ENCODE peak calls at places on chromosomes 7 and 10, in five cellular contexts. O is breast epithelium, Y is heart right ventricle, H is IMR-90, J is astrocyte. W is an unnamed sample.

GRCh38 chr10:98415710-98416077 is 712 bp upstream of the PYROXD2 start:
- DNase-seq in O (no peak), Y (peak), H (no peak), J (no peak), W (no peak)

GRCh38 chr10:17354781-17355180 is 99.6 kb downstream of the ST8SIA6 start:
- DNase-seq in O (no peak), Y (no peak), H (no peak), J (peak), W (no peak)

GRCh38 chr10:28570598-28570997 is 37.7 kb downstream of the WAC start:
- DNase-seq in O (no peak), Y (no peak), H (no peak), J (no peak), W (no peak)

GRCh38 chr10:110608087-110608486 is 36.0 kb upstream of the RBM20 start:
- DNase-seq in O (no peak), Y (no peak), H (no peak), J (no peak), W (no peak)

GRCh38 chr10:113476191-113476590 is 76.7 kb upstream of the HABP2 start:
- DNase-seq in O (no peak), Y (no peak), H (no peak), J (no peak), W (no peak)

GRCh38 chr7:150451833-150452431 is 1.5 kb downstream of the GIMAP8 start:
- DNase-seq in O (no peak), Y (peak), H (no peak), J (no peak), W (no peak)

GRCh38 chr10:108685863-108686531 is 1237.3 kb downstream of the XPNPEP1 start:
- DNase-seq in O (no peak), Y (no peak), H (no peak), J (no peak), W (no peak)

GRCh38 chr7:91632948-91633519 is 247.5 kb downstream of the MTERF1 start:
- DNase-seq in O (no peak), Y (no peak), H (no peak), J (no peak), W (no peak)

GRCh38 chr7:17408245-17408903 is 109.9 kb downstream of the AHR start:
- DNase-seq in O (no peak), Y (peak), H (peak), J (peak), W (no peak)

GRCh38 chr10:131825150-131825907 is 75.5 kb upstream of the PPP2R2D start:
- DNase-seq in O (peak), Y (no peak), H (no peak), J (no peak), W (no peak)

GRCh38 chr7:19920705-19921104 is 147.3 kb upstream of the TMEM196 start:
- DNase-seq in O (no peak), Y (no peak), H (no peak), J (no peak), W (no peak)

GRCh38 chr7:80622531-80622930 is 15.9 kb upstream of the CD36 start:
- DNase-seq in O (no peak), Y (no peak), H (peak), J (peak), W (no peak)

GRCh38 chr7:37758467-37758866 is 74.9 kb downstream of the GPR141 start:
- DNase-seq in O (no peak), Y (no peak), H (no peak), J (no peak), W (no peak)

GRCh38 chr10:105181616-105182015 is 540.5 kb downstream of the SORCS3 start:
- DNase-seq in O (no peak), Y (no peak), H (no peak), J (no peak), W (no peak)

GRCh38 chr7:137957887-137958286 is 44.0 kb downstream of the CREB3L2 start:
- DNase-seq in O (no peak), Y (peak), H (no peak), J (no peak), W (no peak)

GRCh38 chr10:71075759-71076472 is 136.5 kb upstream of the UNC5B start:
- DNase-seq in O (peak), Y (peak), H (no peak), J (no peak), W (peak)

GRCh38 chr10:33732176-33733025 is 397.9 kb upstream of the NRP1 start:
- DNase-seq in O (no peak), Y (no peak), H (peak), J (no peak), W (no peak)

GRCh38 chr10:79378383-79378646 is 31.0 kb downstream of the PPIF start:
- DNase-seq in O (no peak), Y (no peak), H (no peak), J (no peak), W (no peak)

GRCh38 chr7:137242616-137243015 is 100.9 kb downstream of the PTN start:
- DNase-seq in O (no peak), Y (no peak), H (no peak), J (no peak), W (no peak)

GRCh38 chr10:124082555-124082954 is 10.8 kb downstream of the CHST15 start:
- DNase-seq in O (no peak), Y (no peak), H (no peak), J (no peak), W (no peak)

GRCh38 chr7:102178410-102178809 is 108.3 kb upstream of the SH2B2 start:
- DNase-seq in O (no peak), Y (no peak), H (no peak), J (no peak), W (no peak)

DNA sequence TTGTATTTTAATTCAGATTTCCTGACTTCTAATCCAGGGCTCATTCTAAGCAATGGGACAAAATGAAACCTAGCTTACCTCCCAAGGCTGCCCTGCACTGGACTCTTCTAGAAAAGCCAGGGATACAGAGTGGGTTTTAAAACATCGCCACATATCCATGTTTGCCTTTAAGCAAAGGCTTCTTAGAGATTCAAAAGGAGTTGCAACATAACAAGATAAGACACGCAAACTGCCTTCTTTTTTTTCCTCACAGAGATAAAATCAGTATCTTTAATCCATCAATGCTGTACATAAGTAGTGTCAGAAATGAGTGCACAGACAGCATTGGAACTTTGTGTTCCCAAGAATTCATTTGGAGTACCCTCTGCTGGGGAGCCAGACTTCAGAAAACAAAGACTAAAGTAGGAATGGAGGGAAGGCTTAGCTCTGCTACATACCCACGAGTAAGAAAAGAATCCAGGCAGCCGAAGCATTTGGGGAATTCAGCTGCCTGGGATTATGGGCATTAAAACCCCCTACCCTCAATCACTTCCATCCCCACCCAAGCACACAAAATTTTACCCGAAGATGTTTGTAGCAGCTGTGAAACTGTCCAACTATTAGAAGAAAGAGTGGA is 427.8 kb downstream of the ARL4A start:
- DNase-seq in O (no peak), Y (no peak), H (peak), J (peak), W (no peak)
- TF ChIP-seq CTCF in O (no peak), Y (no peak), H (peak), J (no peak), W (no peak)

GRCh38 chr10:63986536-63986935 is 465.3 kb downstream of the REEP3 start:
- DNase-seq in O (no peak), Y (no peak), H (no peak), J (no peak), W (no peak)

DNA sequence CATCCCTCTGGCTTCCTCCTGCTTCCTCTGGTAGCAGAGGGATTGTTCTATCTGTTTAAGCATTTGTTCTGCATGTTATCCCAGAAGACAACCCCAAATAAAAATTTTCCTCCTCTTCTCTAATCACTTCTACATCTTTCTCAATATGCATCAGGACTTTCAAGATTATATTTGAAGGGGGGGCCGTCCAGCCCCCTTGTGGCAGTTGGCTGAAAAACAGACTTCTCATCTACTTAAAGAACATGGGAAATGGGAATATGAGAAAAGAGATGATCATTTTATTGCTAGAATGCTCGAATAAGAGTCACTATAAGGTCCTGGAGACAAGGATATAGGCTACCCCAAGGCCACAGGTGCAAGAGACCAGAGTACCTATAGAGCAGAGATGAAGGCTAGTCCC is 466.0 kb downstream of the REEP3 start:
- DNase-seq in O (no peak), Y (no peak), H (no peak), J (no peak), W (no peak)
- TF ChIP-seq CTCF in O (no peak), Y (no peak), H (no peak), J (no peak), W (no peak)

GRCh38 chr7:44920119-44920518 is 34.8 kb upstream of the PURB start:
- DNase-seq in O (no peak), Y (no peak), H (no peak), J (no peak), W (no peak)

GRCh38 chr7:44918029-44918428 is 32.7 kb upstream of the PURB start:
- DNase-seq in O (no peak), Y (no peak), H (no peak), J (no peak), W (no peak)

GRCh38 chr7:44921607-44922350 is 36.4 kb upstream of the PURB start:
- DNase-seq in O (peak), Y (peak), H (peak), J (peak), W (peak)

GRCh38 chr7:44917465-44917864 is 32.1 kb upstream of the PURB start:
- DNase-seq in O (no peak), Y (no peak), H (no peak), J (no peak), W (no peak)

GRCh38 chr7:44922351-44922694 is 37.0 kb upstream of the PURB start:
- DNase-seq in O (no peak), Y (no peak), H (no peak), J (no peak), W (no peak)
- TF ChIP-seq CTCF in O (no peak), Y (peak), H (no peak), J (no peak), W (no peak)

GRCh38 chr10:1130995-1131790 is 75.0 kb downstream of the WDR37 start:
- DNase-seq in O (no peak), Y (no peak), H (no peak), J (no peak), W (no peak)
- TF ChIP-seq CTCF in O (no peak), Y (no peak), H (no peak), J (no peak), W (no peak)

DNA sequence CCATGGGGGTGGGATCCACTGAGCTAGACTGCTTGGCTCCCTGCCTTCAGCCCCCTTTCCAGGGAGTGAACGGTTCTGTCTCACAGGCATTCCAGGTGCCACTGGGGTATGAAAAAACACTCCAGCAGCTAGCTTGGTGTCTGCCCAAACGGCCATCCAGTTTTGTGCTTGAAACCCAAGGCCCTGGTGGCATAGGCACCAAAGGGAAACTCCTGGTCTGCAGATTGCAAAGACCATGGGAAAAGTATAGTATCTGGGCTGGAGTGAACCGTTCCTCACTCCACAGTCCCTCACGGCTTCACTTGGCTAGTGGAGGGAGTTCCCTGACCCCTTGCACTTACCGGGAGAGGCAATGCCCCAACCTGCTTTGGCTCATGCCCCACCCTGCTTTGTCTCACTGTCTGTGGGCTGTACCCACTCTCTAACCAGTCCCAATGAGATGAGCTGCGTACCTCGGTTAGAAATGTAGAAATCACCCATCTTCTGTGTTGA is 62.7 kb downstream of the PPP1R9A start:
- DNase-seq in O (no peak), Y (no peak), H (no peak), J (no peak), W (no peak)
- TF ChIP-seq CTCF in O (no peak), Y (no peak), H (no peak), J (no peak), W (no peak)

DNA sequence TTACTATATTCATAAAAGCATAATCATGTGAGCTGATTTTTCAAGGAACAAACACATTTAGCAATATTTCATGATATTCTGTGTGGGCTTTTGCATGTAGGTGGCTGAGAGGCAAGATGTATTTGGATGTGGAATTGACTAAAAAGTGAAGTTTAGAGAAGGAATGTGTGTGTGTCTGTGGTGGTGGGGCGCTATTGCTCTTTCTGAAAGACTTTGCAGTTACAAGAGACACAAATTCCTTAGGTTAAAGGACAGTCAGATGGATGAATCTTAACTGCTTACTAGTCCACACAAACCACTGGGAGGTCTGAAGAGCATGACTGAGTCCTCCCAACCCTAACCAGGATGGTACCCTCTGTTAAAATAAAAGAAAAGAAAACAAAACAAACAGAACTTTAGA is 200.1 kb downstream of the SDHAF3 start:
- DNase-seq in O (no peak), Y (no peak), H (no peak), J (no peak), W (no peak)
- TF ChIP-seq CTCF in O (no peak), Y (no peak), H (no peak), J (no peak), W (no peak)

DNA sequence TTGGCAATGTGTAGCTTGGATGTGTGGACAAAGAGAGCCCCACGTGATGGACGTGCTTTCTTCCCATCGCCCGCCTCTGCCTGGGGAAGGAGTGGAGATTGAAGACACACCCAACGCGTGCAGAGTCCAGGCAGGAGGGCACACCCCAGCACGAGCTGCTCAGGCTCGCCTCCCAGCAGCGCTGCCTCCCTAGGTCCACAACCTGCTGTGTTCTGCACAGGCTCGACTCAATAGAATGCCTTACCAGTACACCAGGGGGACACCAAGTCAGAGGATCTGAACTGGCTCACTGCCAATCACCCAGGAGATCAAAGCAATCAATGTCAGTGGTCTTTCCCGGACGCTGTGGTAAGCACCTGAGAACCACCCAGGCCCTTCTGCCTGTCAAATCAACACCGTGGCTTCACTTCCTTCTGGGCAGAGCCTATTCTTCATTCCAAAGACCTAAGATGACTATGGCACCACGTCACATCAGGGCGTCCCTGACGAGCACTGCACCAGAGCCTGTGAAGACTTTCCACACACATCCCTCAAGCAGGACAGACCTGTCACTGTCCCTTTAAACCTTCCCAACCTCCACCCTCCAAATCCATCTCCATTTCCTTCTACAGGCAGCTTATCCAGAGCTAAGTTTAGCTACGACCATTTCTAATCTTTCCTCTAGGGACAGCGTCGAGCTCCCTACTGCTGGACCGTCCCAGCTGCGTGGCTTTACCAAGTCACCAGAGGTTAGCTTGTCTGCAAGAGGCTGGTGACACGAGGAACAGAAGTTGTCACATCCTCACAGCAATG is 72.3 kb downstream of the AMZ1 start:
- DNase-seq in O (no peak), Y (peak), H (peak), J (no peak), W (no peak)
- TF ChIP-seq CTCF in O (no peak), Y (peak), H (peak), J (peak), W (no peak)